ENCODE peak calls at places on chromosome 22, in six cellular contexts. K, F, C, L, B and J are unnamed samples.

GRCh38 chr22:17410576-17410975 is 41.3 kb downstream of the CECR2 start:
- DNase-seq in K (no peak), F (no peak), C (no peak), L (no peak), B (no peak), J (no peak)

GRCh38 chr22:33919591-33920501 is at the start of gene LARGE1:
- DNase-seq in K (peak; percentile 13), F (no peak), C (peak; percentile 72), L (no peak), B (no peak), J (no peak)

GRCh38 chr22:28874061-28874460 is 9.3 kb upstream of the ZNRF3 start:
- DNase-seq in K (no peak), F (no peak), C (no peak), L (no peak), B (no peak), J (no peak)

GRCh38 chr22:25650834-25651233 is 86.4 kb downstream of the GRK3 start:
- DNase-seq in K (no peak), F (peak; percentile 24), C (no peak), L (no peak), B (no peak), J (no peak)

GRCh38 chr22:11613898-11614755 is 3913.9 kb upstream of the OR11H1 start:
- DNase-seq in K (no peak), F (no peak), C (no peak), L (no peak), B (no peak), J (no peak)

GRCh38 chr22:50626314-50626855 is 1.6 kb downstream of the ARSA start:
- DNase-seq in K (no peak), F (no peak), C (no peak), L (no peak), B (no peak), J (no peak)

GRCh38 chr22:25668437-25668836 is 73.6 kb upstream of the MYO18B start:
- DNase-seq in K (peak; percentile 92), F (no peak), C (peak; percentile 55), L (no peak), B (no peak), J (no peak)

GRCh38 chr22:29308791-29309262 is 2.4 kb downstream of the GAS2L1 start:
- DNase-seq in K (no peak), F (no peak), C (peak; percentile 39), L (no peak), B (no peak), J (no peak)

DNA sequence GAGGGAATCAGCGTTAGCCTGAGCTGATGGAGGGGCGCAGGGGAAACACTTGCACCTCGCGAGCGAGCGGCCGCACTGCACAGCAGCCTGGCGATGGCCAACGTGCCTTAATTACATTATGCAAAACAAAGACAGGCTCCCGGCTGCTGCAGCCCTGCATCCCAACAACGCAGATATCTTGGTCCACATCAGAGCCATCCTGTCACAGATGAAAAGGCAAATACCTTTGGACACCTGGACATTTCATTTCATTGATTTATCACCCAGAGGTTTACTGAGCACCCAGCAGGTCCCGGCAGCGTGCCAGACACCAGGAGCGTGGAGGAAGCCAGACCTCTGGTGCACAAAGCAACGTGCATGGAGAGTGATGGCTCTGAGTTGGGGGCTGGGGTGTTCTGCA is 843.0 kb downstream of the TBC1D22A start:
- DNase-seq in K (no peak), F (no peak), C (peak; percentile 62), L (no peak), B (no peak), J (no peak)
- TF ChIP-seq GABPA in K (no peak), F (no peak), C (no peak), L (no peak), B (no peak), J (no peak)

DNA sequence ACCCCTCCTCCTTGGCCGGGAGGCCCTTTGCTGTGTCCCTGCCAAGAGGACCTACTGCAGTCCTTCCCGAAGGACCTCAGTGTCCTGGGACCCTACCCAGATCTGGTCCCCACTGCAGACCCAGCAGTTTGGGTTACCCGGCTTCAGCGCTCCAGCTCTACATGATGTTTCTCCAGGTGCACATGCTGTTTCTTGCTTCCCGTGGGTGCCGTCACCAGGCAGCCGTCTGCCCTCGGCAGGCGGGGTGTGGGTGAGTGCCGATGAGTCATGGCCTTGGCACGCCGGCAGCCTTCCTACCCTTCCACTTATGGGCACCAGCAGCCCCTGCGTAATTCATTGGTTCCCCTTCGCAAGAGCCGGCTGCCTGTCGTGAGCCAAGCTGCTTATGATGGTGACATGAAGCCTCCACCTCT is 101.8 kb downstream of the BCR start:
- DNase-seq in K (no peak), F (no peak), C (no peak), L (no peak), B (no peak), J (peak; percentile 36)
- TF ChIP-seq CTCF in K (no peak), F (no peak), C (no peak), L (no peak), B (no peak), J (no peak)

GRCh38 chr22:42315392-42315756 is 44.9 kb upstream of the TCF20 start:
- DNase-seq in K (no peak), F (no peak), C (no peak), L (no peak), B (no peak), J (no peak)

GRCh38 chr22:42314709-42315391 is 44.4 kb upstream of the TCF20 start:
- DNase-seq in K (no peak), F (no peak), C (no peak), L (no peak), B (no peak), J (no peak)

GRCh38 chr22:42313204-42313603 is 42.8 kb upstream of the TCF20 start:
- DNase-seq in K (no peak), F (no peak), C (no peak), L (no peak), B (no peak), J (no peak)

GRCh38 chr22:42316988-42317387 is 46.5 kb upstream of the TCF20 start:
- DNase-seq in K (no peak), F (no peak), C (no peak), L (no peak), B (peak; percentile 51), J (no peak)

DNA sequence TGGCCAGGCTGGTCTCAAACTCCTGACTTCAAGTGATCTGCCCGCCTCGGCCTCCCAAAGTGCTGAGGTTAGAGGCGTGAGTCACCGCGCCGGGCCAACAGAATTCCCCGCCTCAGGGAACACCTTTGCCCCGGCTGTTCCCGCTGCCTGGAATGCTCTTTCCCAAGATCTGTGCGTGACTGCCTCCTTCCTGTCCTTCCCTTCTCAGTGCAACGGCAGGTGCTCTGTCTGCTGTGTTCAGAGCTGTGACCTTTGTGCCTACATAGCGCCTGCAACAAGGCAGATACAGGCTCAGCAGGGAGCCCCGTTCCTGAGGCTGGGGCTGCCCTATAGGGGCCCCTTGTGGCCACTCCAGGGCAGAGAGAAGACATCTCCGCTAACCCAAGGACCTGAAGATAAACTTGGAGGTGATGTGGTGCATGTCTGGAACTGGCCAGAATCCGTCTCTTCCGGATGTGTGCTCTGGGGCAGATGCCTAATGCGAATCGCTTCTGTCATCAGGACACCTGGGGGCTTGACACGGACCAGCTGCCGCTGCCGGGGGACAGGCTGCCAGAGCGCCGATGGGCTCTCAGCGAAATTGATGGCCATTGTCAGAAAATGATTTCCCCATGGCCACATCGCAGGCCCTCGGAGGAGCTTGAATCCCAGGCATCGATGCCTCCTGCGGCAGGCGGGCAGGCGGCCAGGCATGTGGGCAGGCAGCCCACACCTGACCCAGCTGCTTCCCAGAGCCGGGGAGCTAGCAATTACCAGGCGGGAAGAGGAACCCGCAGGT is 43.5 kb upstream of the TCF20 start:
- DNase-seq in K (peak; percentile 95), F (no peak), C (peak; percentile 77), L (peak; percentile 72), B (peak; percentile 67), J (peak; percentile 73)
- TF ChIP-seq GABPA in K (peak; percentile 56), F (no peak), C (no peak), L (no peak), B (no peak), J (no peak)

GRCh38 chr22:19705181-19705934 is 8.9 kb upstream of the SEPTIN5 start:
- DNase-seq in K (no peak), F (no peak), C (no peak), L (peak; percentile 91), B (peak; percentile 43), J (no peak)
- TF ChIP-seq CTCF in K (peak; percentile 13), F (no peak), C (peak; percentile 13), L (peak; percentile 83), B (peak; percentile 75), J (no peak)

GRCh38 chr22:38262051-38262795 is 10.6 kb downstream of the TMEM184B start:
- DNase-seq in K (peak; percentile 54), F (no peak), C (peak; percentile 29), L (no peak), B (peak; percentile 50), J (peak; percentile 57)

GRCh38 chr22:38259370-38259769 is 13.4 kb downstream of the TMEM184B start:
- DNase-seq in K (no peak), F (no peak), C (no peak), L (no peak), B (no peak), J (no peak)

GRCh38 chr22:38261478-38261803 is 11.4 kb downstream of the TMEM184B start:
- DNase-seq in K (no peak), F (no peak), C (no peak), L (no peak), B (no peak), J (no peak)

GRCh38 chr22:38258895-38259294 is 13.9 kb downstream of the TMEM184B start:
- DNase-seq in K (no peak), F (no peak), C (no peak), L (no peak), B (peak; percentile 53), J (no peak)

GRCh38 chr22:38260760-38261477 is 11.9 kb downstream of the TMEM184B start:
- DNase-seq in K (peak; percentile 61), F (no peak), C (no peak), L (no peak), B (no peak), J (no peak)
- TF ChIP-seq GABPA in K (no peak), F (no peak), C (no peak), L (no peak), B (no peak), J (no peak)

GRCh38 chr22:32123657-32124056 is 35.4 kb downstream of the C22orf42 start:
- DNase-seq in K (no peak), F (no peak), C (no peak), L (peak; percentile 7), B (no peak), J (no peak)
- TF ChIP-seq CTCF in K (no peak), F (peak; percentile 34), C (peak; percentile 14), L (peak; percentile 80), B (no peak), J (no peak)